ENCODE peak calls at places on chromosomes 7 and 10, in four cellular contexts. N, S, B and T are unnamed samples.

GRCh38 chr10:117391436-117392205 is 16.4 kb upstream of the PDZD8 start:
- DNase-seq in N (no peak), S (no peak), B (no peak), T (no peak)

GRCh38 chr10:93074137-93074596 is 474 bp downstream of the CYP26A1 start:
- DNase-seq in N (no peak), B (no peak), S (no peak), T (peak; percentile 40)

GRCh38 chr7:1083729-1084657 is 3.9 kb upstream of the GPER1 start:
- DNase-seq in S (no peak), B (peak; percentile 53), N (no peak), T (no peak)

GRCh38 chr7:157018328-157018996 is 8.0 kb upstream of the MNX1 start:
- DNase-seq in B (no peak), N (no peak), S (no peak), T (no peak)

GRCh38 chr10:119896061-119896655 is 3.6 kb downstream of the SEC23IP start:
- DNase-seq in S (no peak), B (no peak), N (no peak), T (no peak)

GRCh38 chr10:69951658-69952057 is 101.0 kb upstream of the MACROH2A2 start:
- DNase-seq in S (no peak), N (no peak), B (no peak), T (no peak)

GRCh38 chr7:134761206-134761786 is 18.1 kb upstream of the CALD1 start:
- DNase-seq in B (no peak), S (no peak), N (no peak), T (no peak)

GRCh38 chr7:155815332-155816191 is 3.3 kb upstream of the SHH start:
- DNase-seq in N (no peak), S (peak; percentile 49), B (peak; percentile 44), T (no peak)

GRCh38 chr10:129921801-129922597 is 42.1 kb downstream of the EBF3 start:
- DNase-seq in S (no peak), B (no peak), N (no peak), T (no peak)

GRCh38 chr7:141562036-141562435 is 10.8 kb downstream of the AGK start:
- DNase-seq in S (no peak), B (no peak), N (peak; percentile 37), T (no peak)

GRCh38 chr7:141563956-141564623 is 12.9 kb downstream of the AGK start:
- DNase-seq in N (no peak), S (no peak), B (no peak), T (no peak)

GRCh38 chr7:141562972-141563371 is 11.8 kb downstream of the AGK start:
- DNase-seq in S (no peak), B (no peak), N (no peak), T (no peak)

GRCh38 chr7:141558544-141559183 is 7.5 kb downstream of the AGK start:
- DNase-seq in B (no peak), S (no peak), N (no peak), T (no peak)

DNA sequence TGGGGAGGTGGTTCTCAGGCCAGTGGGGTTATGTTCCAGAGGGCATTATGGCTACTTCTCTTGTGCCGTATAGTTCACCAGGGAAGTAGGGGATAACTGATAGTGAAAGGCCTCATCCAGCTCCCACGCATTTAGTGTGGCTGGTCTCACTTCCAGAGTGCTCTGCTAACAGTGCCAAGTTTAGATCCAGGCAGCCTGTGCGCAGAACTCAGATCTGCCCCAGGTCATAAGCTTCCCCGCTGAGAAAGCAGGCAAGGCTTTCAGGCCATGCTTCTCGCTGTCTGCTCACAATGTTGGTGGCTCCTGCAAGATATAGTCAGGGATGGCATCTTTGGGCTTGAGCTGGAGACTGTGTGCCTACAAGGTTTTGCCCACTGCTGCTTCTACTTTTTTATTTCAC is 11.3 kb downstream of the AGK start:
- DNase-seq in B (no peak), N (no peak), S (no peak), T (no peak)
- H3K4me1 ChIP-seq in B (peaks cover 6% of the 10 kb centered on the region), N (peaks cover 18% of the 10 kb centered on the region), S (no peaks in the 10 kb centered on the region), T (no peaks in the 10 kb centered on the region)

GRCh38 chr7:106568680-106569499 is 92.1 kb downstream of the CCDC71L start:
- DNase-seq in N (no peak), S (peak; percentile 96), B (no peak), T (no peak)
- TF ChIP-seq CTCF in N (no peak), S (no peak), B (no peak), T (no peak)

GRCh38 chr7:158864833-158865232 is 8.5 kb downstream of the DYNC2I1 start:
- DNase-seq in B (no peak), N (no peak), S (no peak), T (no peak)
- H3K4me1 ChIP-seq in B (peaks cover 19% of the 10 kb centered on the region), N (peaks cover 26% of the 10 kb centered on the region), S (peaks cover 15% of the 10 kb centered on the region), T (peaks cover 26% of the 10 kb centered on the region)

GRCh38 chr10:34420273-34420672 is 394.8 kb downstream of the PARD3 start:
- DNase-seq in B (no peak), S (no peak), N (no peak), T (no peak)
- TF ChIP-seq CTCF in B (no peak), S (no peak), N (no peak), T (no peak)

GRCh38 chr7:99557940-99558305 is 519 bp upstream of the ZNF655 start:
- DNase-seq in S (no peak), B (no peak), N (no peak), T (no peak)
- H3K4me1 ChIP-seq in S (peaks cover 21% of the 10 kb centered on the region), B (peaks cover 4% of the 10 kb centered on the region), N (peaks cover 30% of the 10 kb centered on the region), T (peaks cover 46% of the 10 kb centered on the region)

DNA sequence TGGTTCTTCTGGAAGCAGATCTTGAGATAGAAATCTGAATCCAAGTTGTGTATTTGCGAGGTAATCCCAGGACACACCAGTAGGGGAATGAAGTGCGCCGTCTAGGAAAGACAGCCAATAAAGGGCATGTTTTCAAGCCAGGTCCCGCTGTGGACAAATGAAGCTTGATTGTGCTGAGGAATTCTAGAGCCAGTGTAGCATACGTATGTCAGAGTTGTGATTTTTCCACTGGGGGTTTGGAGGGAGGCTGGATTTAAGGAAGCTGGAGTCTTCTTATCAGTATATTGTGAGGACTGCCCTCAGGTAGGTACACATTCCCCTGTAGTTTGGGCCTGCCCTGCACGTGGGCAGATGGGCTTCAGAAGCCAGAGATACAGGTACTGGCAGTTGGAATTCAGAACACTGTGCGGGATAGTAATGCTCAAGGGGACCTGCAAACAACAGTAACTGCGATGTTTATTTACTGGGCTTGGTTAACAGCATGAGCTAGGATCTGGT is 50.9 kb downstream of the GALNT11 start:
- DNase-seq in S (no peak), N (no peak), B (no peak), T (no peak)
- TF ChIP-seq CTCF in S (peak; percentile 63), N (peak; percentile 40), B (peak; percentile 38), T (peak; percentile 47)